ENCODE peak calls at places on chromosome 3, in seven cellular contexts. Y, H, N, Q, U, C and M are unnamed samples. For H3K9me2, the result is how much of the 10 kb centered on the place peaks cover.

GRCh38 chr3:30435950-30436349 is 170.5 kb upstream of the TGFBR2 start:
- DNase-seq in N (no peak), U (no peak), C (no peak), Y (no peak), H (peak), Q (no peak), M (no peak)

GRCh38 chr3:138444104-138444503 is 9.7 kb downstream of the ESYT3 start:
- DNase-seq in H (no peak), U (no peak), C (no peak), N (no peak), Q (no peak), Y (no peak), M (no peak)

GRCh38 chr3:129318921-129319320 is 40.3 kb downstream of the HMCES start:
- DNase-seq in N (no peak), H (no peak), Q (no peak), Y (no peak), U (no peak), C (no peak), M (no peak)

GRCh38 chr3:187773963-187774789 is 28.9 kb upstream of the BCL6 start:
- DNase-seq in U (no peak), N (no peak), H (no peak), Y (no peak), C (no peak), Q (no peak), M (peak)

GRCh38 chr3:188202358-188203138 is 48.6 kb downstream of the LPP start:
- DNase-seq in H (no peak), Y (peak), N (no peak), C (no peak), Q (no peak), U (no peak), M (peak)

GRCh38 chr3:11995061-11995460 is 9.1 kb upstream of the SYN2 start:
- DNase-seq in U (peak), C (peak), N (no peak), H (no peak), Q (no peak), Y (peak), M (no peak)

GRCh38 chr3:186107148-186108105 is 1.5 kb downstream of the ETV5 start:
- DNase-seq in Y (peak), H (peak), Q (peak), U (peak), N (peak), C (peak), M (peak)

GRCh38 chr3:102295756-102296155 is 139.1 kb upstream of the ZPLD1 start:
- DNase-seq in Y (no peak), H (no peak), Q (no peak), U (no peak), C (no peak), N (no peak), M (no peak)

GRCh38 chr3:196336319-196337145 is 1.7 kb downstream of the TM4SF19 start:
- DNase-seq in Q (peak), N (no peak), H (peak), C (no peak), U (no peak), Y (no peak), M (no peak)

GRCh38 chr3:67648701-67649100 is 5.7 kb downstream of the SUCLG2 start:
- DNase-seq in Y (no peak), N (no peak), C (no peak), Q (no peak), U (peak), H (peak), M (no peak)

GRCh38 chr3:99049164-99049563 is 147.7 kb upstream of the DCBLD2 start:
- DNase-seq in N (no peak), C (no peak), U (no peak), Y (no peak), H (no peak), Q (no peak), M (no peak)

GRCh38 chr3:185658504-185658912 is 72.4 kb downstream of the SENP2 start:
- DNase-seq in Y (no peak), U (peak), C (no peak), Q (peak), H (peak), N (peak), M (no peak)

GRCh38 chr3:170809021-170809974 is 60.7 kb downstream of the RPL22L1 start:
- DNase-seq in N (peak), Q (peak), U (peak), Y (peak), C (peak), H (peak), M (peak)

GRCh38 chr3:8152826-8153418 is 348.7 kb upstream of the LMCD1 start:
- DNase-seq in C (no peak), U (no peak), Q (no peak), Y (peak), N (no peak), H (no peak), M (no peak)

GRCh38 chr3:12810963-12811362 is 14.5 kb downstream of the CAND2 start:
- DNase-seq in Q (no peak), N (no peak), U (no peak), C (peak), H (no peak), Y (no peak), M (no peak)

GRCh38 chr3:104437891-104438290 is 928.8 kb upstream of the ALCAM start:
- DNase-seq in C (no peak), Q (no peak), Y (peak), H (peak), N (peak), U (no peak), M (no peak)

GRCh38 chr3:146577662-146578061 is 27.5 kb downstream of the PLSCR5 start:
- DNase-seq in H (peak), Y (peak), N (peak), Q (no peak), U (peak), C (peak), M (peak)

GRCh38 chr3:27560484-27561056 is 76.4 kb upstream of the SLC4A7 start:
- DNase-seq in U (no peak), H (peak), C (no peak), Y (no peak), N (no peak), Q (no peak), M (no peak)

GRCh38 chr3:43689766-43690399 is 855 bp upstream of the ABHD5 start:
- DNase-seq in N (peak), C (no peak), H (no peak), U (no peak), Q (peak), Y (no peak), M (no peak)

GRCh38 chr3:182078929-182079328 is 367.2 kb downstream of the SOX2 start:
- DNase-seq in Q (no peak), H (no peak), N (no peak), Y (peak), U (no peak), C (no peak), M (no peak)
- H3K4me2 ChIP-seq in Q (no peak), H (no peak), N (no peak), Y (peak), U (no peak), C (no peak), M (no peak)

GRCh38 chr3:5011555-5012256 is 32.5 kb downstream of the BHLHE40 start:
- DNase-seq in N (no peak), H (no peak), Y (no peak), U (no peak), C (no peak), Q (no peak), M (peak)

GRCh38 chr3:5010140-5010539 is 30.9 kb downstream of the BHLHE40 start:
- DNase-seq in Q (no peak), N (no peak), C (no peak), H (no peak), Y (no peak), U (no peak), M (no peak)

GRCh38 chr3:5012398-5012797 is 33.2 kb downstream of the BHLHE40 start:
- DNase-seq in H (no peak), C (no peak), N (no peak), Q (no peak), U (no peak), Y (no peak), M (no peak)

GRCh38 chr3:5009506-5010100 is 30.4 kb downstream of the BHLHE40 start:
- DNase-seq in N (no peak), H (peak), C (no peak), Q (no peak), U (no peak), Y (no peak), M (no peak)

DNA sequence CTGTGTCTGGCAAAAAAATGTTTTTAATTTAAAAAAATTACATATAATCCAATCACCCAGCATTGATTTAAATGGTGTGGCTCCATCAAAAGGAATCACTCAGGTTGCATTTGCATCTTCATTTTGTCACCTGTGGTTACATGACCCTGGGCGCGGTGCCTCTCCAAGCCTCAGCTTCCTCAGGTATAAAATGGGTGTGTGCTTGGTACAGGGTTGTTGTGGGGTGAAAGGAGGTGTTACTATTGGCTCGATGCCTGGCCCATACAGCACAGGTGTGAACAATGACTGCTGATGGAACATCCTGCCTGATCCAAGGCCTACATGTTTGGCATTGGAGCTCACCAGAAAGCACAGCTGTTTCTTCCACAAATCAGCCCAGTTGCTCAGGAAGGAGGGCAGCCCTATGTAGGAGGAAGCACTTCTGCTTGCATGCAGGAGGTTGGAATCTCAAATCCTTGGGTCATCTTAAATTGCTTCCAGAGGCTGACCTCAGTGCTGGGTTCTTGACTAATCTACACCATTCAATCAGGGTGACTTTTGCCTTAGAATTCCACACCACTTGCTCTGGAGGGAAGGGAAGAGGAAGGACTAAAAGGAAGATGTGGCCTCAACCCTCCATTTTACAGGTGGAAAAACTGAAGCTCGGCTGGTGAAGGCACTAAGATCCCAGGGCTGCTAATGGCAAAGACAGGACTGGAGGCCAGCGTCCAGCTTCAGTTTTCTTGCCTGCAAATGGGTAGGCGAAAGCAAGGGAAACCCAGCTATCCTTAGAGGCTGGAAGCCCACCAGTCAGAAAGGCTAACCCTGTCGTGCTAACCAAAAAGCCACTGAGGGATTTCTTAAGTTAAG is 31.7 kb downstream of the BHLHE40 start:
- DNase-seq in Q (no peak), Y (no peak), H (peak), U (no peak), C (no peak), N (no peak), M (no peak)
- H2AFZ ChIP-seq in Q (no peak), Y (no peak), H (no peak), U (no peak), C (no peak), N (no peak), M (no peak)

GRCh38 chr3:74267126-74267525 is 347.3 kb downstream of the CNTN3 start:
- DNase-seq in C (no peak), H (peak), U (no peak), Q (no peak), N (no peak), Y (no peak), M (no peak)
- H3K9me2 ChIP-seq in C (under half), H (under half), U (under half), Q (under half), N (under half), Y (under half), M (under half)

GRCh38 chr3:25592510-25592968 is 72.2 kb downstream of the TOP2B start:
- DNase-seq in N (peak), H (peak), Y (peak), Q (peak), C (no peak), U (peak), M (no peak)

GRCh38 chr3:25589783-25590258 is 74.9 kb downstream of the TOP2B start:
- DNase-seq in Q (no peak), Y (no peak), C (no peak), N (no peak), H (no peak), U (peak), M (no peak)

GRCh38 chr3:25597535-25598101 is 67.1 kb downstream of the TOP2B start:
- DNase-seq in Q (no peak), Y (no peak), N (no peak), C (no peak), H (no peak), U (no peak), M (no peak)

GRCh38 chr3:25589104-25589782 is 75.5 kb downstream of the TOP2B start:
- DNase-seq in C (no peak), Q (no peak), H (peak), N (peak), Y (no peak), U (no peak), M (no peak)

GRCh38 chr3:25594007-25594502 is 70.7 kb downstream of the TOP2B start:
- DNase-seq in H (peak), C (peak), Q (peak), N (peak), Y (peak), U (peak), M (peak)
- H3K4me2 ChIP-seq in H (no peak), C (no peak), Q (no peak), N (no peak), Y (no peak), U (no peak), M (no peak)

DNA sequence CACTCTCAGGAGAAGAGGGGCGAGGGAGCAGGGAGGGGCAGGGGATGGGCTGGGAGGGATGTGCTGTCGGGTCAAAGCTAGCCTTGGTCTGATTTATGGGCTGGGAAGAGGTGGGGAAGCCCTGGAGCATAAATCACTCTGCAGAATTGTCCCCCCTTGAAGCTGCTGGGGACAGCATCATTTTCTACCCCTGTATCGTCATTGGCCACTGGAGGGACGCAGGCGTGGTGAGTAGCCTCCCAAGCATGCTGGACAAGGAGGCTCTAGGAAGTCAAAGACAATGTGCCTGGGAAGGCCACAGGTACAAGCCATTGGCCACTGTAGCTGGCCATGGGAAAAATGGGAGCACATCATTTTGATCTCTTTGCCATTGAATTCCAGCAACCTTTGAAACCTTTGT is 175.5 kb upstream of the CTDSPL start:
- DNase-seq in C (peak), H (no peak), N (no peak), Q (no peak), U (no peak), Y (peak), M (no peak)
- H2AFZ ChIP-seq in C (no peak), H (no peak), N (no peak), Q (no peak), U (no peak), Y (peak), M (no peak)

GRCh38 chr3:181461381-181461780 is 250.3 kb upstream of the SOX2 start:
- DNase-seq in N (no peak), C (no peak), Y (no peak), Q (no peak), H (no peak), U (no peak), M (no peak)

GRCh38 chr3:181457756-181458155 is 254.0 kb upstream of the SOX2 start:
- DNase-seq in Y (no peak), H (no peak), N (no peak), U (no peak), C (no peak), Q (no peak), M (no peak)

GRCh38 chr3:181457190-181457589 is 254.5 kb upstream of the SOX2 start:
- DNase-seq in N (no peak), C (no peak), Y (no peak), Q (no peak), H (no peak), U (no peak), M (no peak)

GRCh38 chr3:181459516-181459915 is 252.2 kb upstream of the SOX2 start:
- DNase-seq in Y (no peak), U (no peak), C (no peak), H (no peak), Q (no peak), N (no peak), M (no peak)

DNA sequence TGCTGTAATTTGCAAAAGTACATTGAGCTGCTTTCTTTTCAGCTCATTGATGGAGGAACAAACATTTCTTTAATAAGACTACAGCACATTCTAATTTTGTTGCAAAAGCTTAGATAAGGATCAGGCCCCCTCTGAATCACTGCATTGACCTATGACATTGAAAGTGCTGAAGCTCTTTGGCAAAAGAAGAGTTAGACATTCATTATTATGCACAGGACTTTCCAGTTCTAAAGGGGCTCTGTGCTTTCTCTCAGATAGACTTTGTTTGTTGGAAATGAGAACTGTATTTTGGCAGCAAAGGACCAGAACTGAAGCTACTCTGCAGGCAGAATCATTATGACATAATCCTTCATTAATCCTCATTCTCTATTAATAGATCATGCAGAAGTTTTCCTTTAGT is 252.9 kb upstream of the SOX2 start:
- DNase-seq in U (no peak), H (no peak), Y (no peak), N (no peak), C (no peak), Q (no peak), M (no peak)
- H3K9me2 ChIP-seq in U (under half), H (under half), Y (under half), N (under half), C (under half), Q (under half), M (under half)

GRCh38 chr3:194070634-194071409 is 65.1 kb upstream of the HES1 start:
- DNase-seq in H (peak), Q (peak), U (peak), C (peak), N (peak), Y (peak), M (peak)

GRCh38 chr3:194072097-194072428 is 63.9 kb upstream of the HES1 start:
- DNase-seq in Q (no peak), H (no peak), C (no peak), U (no peak), N (peak), Y (no peak), M (no peak)

GRCh38 chr3:194067949-194068362 is 68.0 kb upstream of the HES1 start:
- DNase-seq in U (no peak), H (no peak), Y (no peak), N (peak), C (no peak), Q (no peak), M (no peak)

GRCh38 chr3:194070220-194070633 is 65.7 kb upstream of the HES1 start:
- DNase-seq in U (no peak), N (no peak), H (no peak), Y (peak), Q (no peak), C (no peak), M (no peak)

DNA sequence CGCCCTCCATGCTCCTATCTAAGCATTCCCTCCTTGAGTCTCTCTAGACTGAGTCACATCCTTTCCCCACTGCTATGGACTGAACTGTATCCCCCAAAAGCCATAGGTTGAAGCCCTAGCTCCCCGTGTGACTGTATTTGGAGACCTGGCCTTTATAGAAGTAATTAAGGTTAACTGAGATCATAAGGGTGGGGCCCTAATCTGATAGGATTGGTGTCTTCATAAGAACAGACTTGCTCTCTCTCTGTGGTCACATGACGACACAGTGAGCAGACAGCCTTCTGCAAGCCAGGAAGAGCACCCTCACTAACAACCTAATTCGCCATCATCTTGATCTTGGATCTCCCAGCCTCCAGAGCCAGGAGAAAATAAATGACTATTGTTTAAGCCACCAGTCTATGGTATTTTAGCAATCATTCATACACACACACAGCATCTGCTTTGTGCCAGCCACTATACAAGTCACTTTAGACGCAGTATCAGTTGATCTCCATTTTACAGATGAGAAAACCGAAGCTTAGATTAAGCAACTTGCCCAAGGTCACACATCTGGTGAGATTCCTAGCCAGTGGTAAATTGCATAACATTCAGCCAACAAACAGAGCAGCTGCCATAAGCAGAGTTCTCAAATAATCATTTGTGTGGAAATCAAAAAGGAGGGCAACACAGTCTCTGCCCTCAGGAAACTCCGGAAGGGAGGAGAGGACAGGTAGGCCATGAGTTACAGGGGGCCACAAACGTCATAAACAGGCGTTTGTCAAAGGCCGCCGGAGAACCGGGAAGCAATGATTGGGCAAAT is 66.3 kb upstream of the HES1 start:
- DNase-seq in C (no peak), U (no peak), N (peak), H (peak), Q (no peak), Y (no peak), M (no peak)
- H3K4me2 ChIP-seq in C (no peak), U (no peak), N (no peak), H (no peak), Q (peak), Y (peak), M (peak)

DNA sequence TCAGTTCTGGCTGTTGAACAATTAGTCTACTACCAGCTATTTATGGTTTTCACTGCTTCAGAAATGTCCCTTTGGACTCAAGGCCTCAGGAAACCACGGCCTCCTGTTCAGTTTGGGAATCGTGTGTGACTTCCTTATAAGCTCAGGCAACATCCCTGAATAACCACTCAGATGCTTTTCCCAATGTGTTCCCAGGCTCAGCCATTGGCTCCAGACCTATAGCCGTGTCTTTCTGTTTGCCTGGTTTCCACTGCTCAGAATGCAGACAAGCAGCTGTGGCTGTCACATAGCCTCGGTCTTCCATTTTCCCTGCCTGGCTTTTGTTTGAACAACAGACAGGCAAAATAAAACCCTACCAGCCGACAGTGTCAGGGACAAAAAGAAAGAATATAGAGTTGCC is 63.2 kb upstream of the ATP2B2 start:
- DNase-seq in Y (no peak), N (no peak), U (no peak), H (no peak), Q (no peak), C (no peak), M (no peak)
- H2AFZ ChIP-seq in Y (no peak), N (no peak), U (no peak), H (no peak), Q (no peak), C (no peak), M (no peak)

DNA sequence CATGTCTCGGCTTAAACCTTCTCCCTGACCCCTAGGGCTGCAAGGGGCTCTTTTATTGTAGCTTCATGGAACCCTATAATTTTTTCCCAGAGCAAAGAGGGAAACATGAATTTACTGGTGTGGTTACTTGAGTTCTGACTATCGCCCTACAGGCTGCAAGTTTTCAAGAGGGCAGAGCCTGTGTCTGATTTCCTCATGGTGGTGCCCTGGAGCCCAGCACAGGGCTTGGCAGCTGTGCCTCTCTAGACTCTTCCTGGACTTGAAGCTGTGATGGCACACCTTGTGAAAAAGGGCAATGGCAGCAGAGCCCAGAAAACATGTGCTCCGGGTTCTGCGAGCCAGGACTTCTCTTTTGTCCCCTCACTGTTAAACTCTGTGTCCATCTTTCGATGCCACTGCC is 34.2 kb upstream of the TF start:
- DNase-seq in U (no peak), N (no peak), C (no peak), Q (no peak), H (no peak), Y (no peak), M (no peak)
- H3K9me2 ChIP-seq in U (under half), N (under half), C (under half), Q (under half), H (under half), Y (under half), M (under half)